ENCODE peak calls at places on chromosome 5, in seven cellular contexts. O is endodermal cell, A is body of pancreas, M is small intestine, I is neuronal stem cell, C is stomach, L is fibroblast of lung. R is an unnamed sample.

GRCh38 chr5:67815455-67816391 is 399.8 kb upstream of the PIK3R1 start:
- DNase-seq in O (no peak), A (peak; percentile 35), M (no peak), I (no peak), C (no peak), L (peak; percentile 93), R (no peak)

GRCh38 chr5:83496626-83497025 is 25.1 kb downstream of the VCAN start:
- DNase-seq in O (no peak), A (no peak), M (no peak), I (no peak), C (no peak), L (peak; percentile 65), R (no peak)

GRCh38 chr5:40521925-40522324 is 157.8 kb upstream of the PTGER4 start:
- DNase-seq in O (no peak), A (no peak), M (no peak), I (no peak), C (no peak), L (no peak), R (no peak)

GRCh38 chr5:94832685-94833084 is 214.2 kb downstream of the SLF1 start:
- DNase-seq in O (no peak), A (no peak), M (no peak), I (no peak), C (no peak), L (no peak), R (no peak)

GRCh38 chr5:43232943-43233833 is 41.2 kb downstream of the NIM1K start:
- DNase-seq in O (no peak), A (peak; percentile 13), M (no peak), I (no peak), C (no peak), L (no peak), R (no peak)

GRCh38 chr5:172866802-172867748 is 33.0 kb downstream of the ERGIC1 start:
- DNase-seq in O (no peak), A (peak; percentile 86), M (no peak), I (no peak), C (peak; percentile 58), L (peak; percentile 33), R (no peak)

GRCh38 chr5:56233230-56233629 is at the start of gene ANKRD55:
- DNase-seq in O (no peak), A (no peak), M (no peak), I (no peak), C (no peak), L (no peak), R (no peak)

GRCh38 chr5:178460598-178461425 is 129.4 kb downstream of the COL23A1 start:
- DNase-seq in O (peak; percentile 98), A (peak; percentile 65), M (peak; percentile 42), I (peak; percentile 70), C (peak; percentile 77), L (no peak), R (peak; percentile 87)

GRCh38 chr5:67147768-67148167 is 48.8 kb downstream of the CD180 start:
- DNase-seq in O (no peak), A (no peak), M (no peak), I (no peak), C (no peak), L (peak; percentile 72), R (no peak)

GRCh38 chr5:96714951-96715451 is 52.8 kb downstream of the CAST start:
- DNase-seq in O (peak; percentile 65), A (peak; percentile 81), M (peak; percentile 97), I (peak; percentile 31), C (peak; percentile 63), L (peak; percentile 77), R (no peak)

GRCh38 chr5:3131161-3131560 is 379.7 kb upstream of the IRX2 start:
- DNase-seq in O (peak; percentile 34), A (no peak), M (no peak), I (no peak), C (no peak), L (no peak), R (no peak)

GRCh38 chr5:176619203-176619568 is 9.2 kb upstream of the GPRIN1 start:
- DNase-seq in O (peak; percentile 98), A (peak; percentile 44), M (peak; percentile 55), I (peak; percentile 89), C (peak; percentile 50), L (peak; percentile 83), R (peak; percentile 83)

GRCh38 chr5:109364977-109365376 is 44.8 kb downstream of the PJA2 start:
- DNase-seq in O (no peak), A (no peak), M (no peak), I (no peak), C (no peak), L (no peak), R (no peak)

GRCh38 chr5:109373932-109374331 is 35.8 kb downstream of the PJA2 start:
- DNase-seq in O (no peak), A (no peak), M (no peak), I (no peak), C (no peak), L (no peak), R (no peak)

GRCh38 chr5:109374625-109375024 is 35.1 kb downstream of the PJA2 start:
- DNase-seq in O (no peak), A (no peak), M (no peak), I (no peak), C (no peak), L (no peak), R (no peak)

GRCh38 chr5:109365653-109366052 is 44.1 kb downstream of the PJA2 start:
- DNase-seq in O (no peak), A (no peak), M (no peak), I (no peak), C (no peak), L (no peak), R (no peak)

DNA sequence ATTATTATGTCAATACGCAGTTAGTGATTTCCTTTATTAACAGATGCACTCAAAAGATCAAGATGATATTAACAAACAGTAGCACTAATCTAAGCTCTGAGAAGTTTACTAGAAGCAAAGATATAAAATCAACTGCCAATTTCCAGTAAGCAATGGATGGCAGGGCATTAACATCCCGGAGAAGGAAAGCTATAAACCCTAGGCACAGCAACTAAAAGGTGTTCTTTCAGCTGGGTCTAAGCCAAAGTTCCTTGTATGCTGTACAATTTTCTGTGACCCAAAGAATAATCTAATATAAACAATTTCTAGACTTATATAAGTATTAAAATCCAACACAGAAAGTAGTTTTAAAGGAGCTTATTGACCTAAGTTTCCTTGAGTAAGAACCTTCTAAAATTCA is 39.4 kb downstream of the PJA2 start:
- DNase-seq in O (no peak), A (no peak), M (no peak), I (no peak), C (no peak), L (no peak), R (no peak)
- H3K36me3 ChIP-seq in O (peaks cover 75% of the 10 kb centered on the region), A (peaks cover 8% of the 10 kb centered on the region), M (peaks cover 7% of the 10 kb centered on the region), I (peaks cover 8% of the 10 kb centered on the region), C (peaks cover 33% of the 10 kb centered on the region), L (no peaks in the 10 kb centered on the region), R (peaks cover 15% of the 10 kb centered on the region)

DNA sequence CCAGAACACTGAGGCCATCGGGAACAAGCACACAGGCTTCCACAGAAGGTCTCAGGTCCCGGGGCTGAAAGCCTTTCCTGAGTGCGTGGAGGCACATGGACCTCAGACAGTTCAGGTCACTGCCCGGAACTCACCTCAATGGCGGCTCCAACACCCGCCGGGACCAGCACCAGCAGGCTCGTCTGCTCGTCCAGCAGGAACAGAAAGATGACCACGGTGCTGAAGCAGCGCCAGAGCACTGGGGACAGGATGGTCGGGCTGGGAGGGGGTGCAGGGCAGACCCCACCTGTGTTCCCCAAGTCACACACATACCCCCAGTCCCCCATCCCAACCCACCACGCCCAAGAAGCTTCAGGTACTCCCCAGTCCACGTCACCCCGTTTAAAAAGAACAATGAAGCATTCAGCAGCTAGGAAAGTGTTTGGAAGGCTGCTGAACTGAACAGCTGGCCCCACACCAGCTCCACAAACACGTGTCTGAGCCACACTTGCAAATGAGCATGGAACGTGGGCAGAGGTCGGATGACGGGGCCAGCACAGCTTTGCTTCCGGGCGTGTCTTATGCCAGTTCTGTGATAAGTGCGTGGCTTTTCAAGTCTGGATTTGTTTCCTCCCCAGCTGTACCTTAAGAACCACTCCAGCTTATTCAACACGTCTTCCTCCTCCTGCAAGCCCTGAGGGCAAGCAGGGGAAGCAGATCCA is 14.6 kb downstream of the CLPTM1L start:
- DNase-seq in O (no peak), A (peak; percentile 43), M (peak; percentile 96), I (no peak), C (peak; percentile 94), L (peak; percentile 36), R (peak; percentile 59)
- H3K27ac ChIP-seq in O (no peak overlapping the region), A (no peak overlapping the region), M (peak overlapping the region; percentile 77), I (no peak overlapping the region), C (peak overlapping the region; percentile 83), L (no peak overlapping the region), R (peak overlapping the region; percentile 23)

GRCh38 chr5:138929571-138929955 is 54.4 kb upstream of the LRRTM2 start:
- DNase-seq in O (no peak), A (no peak), M (no peak), I (no peak), C (no peak), L (no peak), R (no peak)

GRCh38 chr5:138926257-138926656 is 51.1 kb upstream of the LRRTM2 start:
- DNase-seq in O (no peak), A (no peak), M (no peak), I (no peak), C (no peak), L (no peak), R (no peak)

GRCh38 chr5:138927539-138927938 is 52.4 kb upstream of the LRRTM2 start:
- DNase-seq in O (peak; percentile 24), A (no peak), M (no peak), I (no peak), C (no peak), L (no peak), R (no peak)

GRCh38 chr5:138926688-138927448 is 51.7 kb upstream of the LRRTM2 start:
- DNase-seq in O (no peak), A (no peak), M (peak; percentile 81), I (no peak), C (no peak), L (no peak), R (no peak)

GRCh38 chr5:138927979-138928378 is 52.8 kb upstream of the LRRTM2 start:
- DNase-seq in O (no peak), A (peak; percentile 85), M (peak; percentile 94), I (no peak), C (peak; percentile 84), L (peak; percentile 29), R (peak; percentile 88)
- H3K36me3 ChIP-seq in O (peaks cover 95% of the 10 kb centered on the region), A (peaks cover 6% of the 10 kb centered on the region), M (peaks cover 23% of the 10 kb centered on the region), I (peaks cover 52% of the 10 kb centered on the region), C (peaks cover 88% of the 10 kb centered on the region), L (peaks cover 34% of the 10 kb centered on the region), R (peaks cover 50% of the 10 kb centered on the region)

GRCh38 chr5:167593706-167594105 is 697.7 kb upstream of the WWC1 start:
- DNase-seq in O (no peak), A (no peak), M (no peak), I (no peak), C (no peak), L (no peak), R (no peak)

GRCh38 chr5:167592114-167592513 is 699.3 kb upstream of the WWC1 start:
- DNase-seq in O (no peak), A (no peak), M (no peak), I (no peak), C (no peak), L (no peak), R (no peak)

GRCh38 chr5:167594750-167595149 is 696.7 kb upstream of the WWC1 start:
- DNase-seq in O (no peak), A (no peak), M (no peak), I (no peak), C (no peak), L (no peak), R (no peak)

DNA sequence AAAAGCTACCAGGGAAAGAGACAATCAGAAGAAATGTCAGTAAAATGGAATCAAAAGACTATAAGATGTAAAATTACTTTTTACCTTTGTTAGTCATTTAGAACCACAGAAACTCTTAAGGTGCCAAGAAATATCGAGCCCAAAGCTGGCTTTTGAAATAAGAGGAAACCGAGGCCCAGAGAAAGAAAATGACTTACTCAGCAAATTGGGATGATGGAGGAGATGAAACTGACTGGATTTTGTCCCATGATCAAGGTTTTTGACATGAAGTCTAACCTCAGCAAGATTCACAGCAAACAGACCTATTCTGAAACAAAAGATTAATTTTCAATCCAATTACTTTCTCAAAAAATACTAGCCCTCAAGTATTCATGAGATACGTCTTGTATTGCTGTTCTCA is 696.2 kb upstream of the WWC1 start:
- DNase-seq in O (no peak), A (no peak), M (no peak), I (no peak), C (no peak), L (no peak), R (no peak)
- H3K27ac ChIP-seq in O (no peak overlapping the region), A (no peak overlapping the region), M (no peak overlapping the region), I (no peak overlapping the region), C (no peak overlapping the region), L (no peak overlapping the region), R (no peak overlapping the region)